ENCODE peak calls at places on chromosomes 12 and 14, in ten cellular contexts. One of them, this sample, is unnamed. For H3K36me3, the result is how much of the 10 kb centered on the place peaks cover.

GRCh38 chr12:121060149-121061001 is 21.3 kb upstream of the OASL start:
- DNase-seq in cardiac muscle cell: peak
- DNase-seq in tibial artery: no peak
- DNase-seq in psoas muscle: no peak
- DNase-seq in sigmoid colon: no peak
- DNase-seq in adipocyte: peak
- DNase-seq in brain microvascular endothelial cell: peak
- DNase-seq in heart left ventricle: no peak
- DNase-seq in ascending aorta: no peak
- DNase-seq in MM.1S: peak
- DNase-seq in this sample: no peak

GRCh38 chr12:120833849-120834248 is 70.3 kb downstream of the SPPL3 start:
- DNase-seq in cardiac muscle cell: peak
- DNase-seq in tibial artery: no peak
- DNase-seq in psoas muscle: no peak
- DNase-seq in sigmoid colon: no peak
- DNase-seq in adipocyte: no peak
- DNase-seq in brain microvascular endothelial cell: no peak
- DNase-seq in heart left ventricle: no peak
- DNase-seq in ascending aorta: no peak
- DNase-seq in MM.1S: peak
- DNase-seq in this sample: no peak

GRCh38 chr12:107148105-107148504 is 54.8 kb upstream of the CRY1 start:
- DNase-seq in cardiac muscle cell: no peak
- DNase-seq in tibial artery: no peak
- DNase-seq in psoas muscle: no peak
- DNase-seq in sigmoid colon: no peak
- DNase-seq in adipocyte: no peak
- DNase-seq in brain microvascular endothelial cell: no peak
- DNase-seq in heart left ventricle: no peak
- DNase-seq in ascending aorta: no peak
- DNase-seq in MM.1S: no peak
- DNase-seq in this sample: no peak

GRCh38 chr12:59381106-59381505 is 214.7 kb upstream of the SLC16A7 start:
- DNase-seq in cardiac muscle cell: no peak
- DNase-seq in tibial artery: no peak
- DNase-seq in psoas muscle: no peak
- DNase-seq in sigmoid colon: no peak
- DNase-seq in adipocyte: no peak
- DNase-seq in brain microvascular endothelial cell: no peak
- DNase-seq in heart left ventricle: no peak
- DNase-seq in ascending aorta: no peak
- DNase-seq in MM.1S: no peak
- DNase-seq in this sample: no peak

GRCh38 chr14:31657917-31658316 is 96.7 kb downstream of the NUBPL start:
- DNase-seq in cardiac muscle cell: no peak
- DNase-seq in tibial artery: no peak
- DNase-seq in psoas muscle: no peak
- DNase-seq in sigmoid colon: no peak
- DNase-seq in adipocyte: peak
- DNase-seq in brain microvascular endothelial cell: no peak
- DNase-seq in heart left ventricle: no peak
- DNase-seq in ascending aorta: no peak
- DNase-seq in MM.1S: no peak
- DNase-seq in this sample: no peak

GRCh38 chr12:56387152-56387551 is 24.5 kb upstream of the APOF start:
- DNase-seq in cardiac muscle cell: no peak
- DNase-seq in tibial artery: no peak
- DNase-seq in psoas muscle: no peak
- DNase-seq in sigmoid colon: no peak
- DNase-seq in adipocyte: peak
- DNase-seq in brain microvascular endothelial cell: peak
- DNase-seq in heart left ventricle: no peak
- DNase-seq in ascending aorta: no peak
- DNase-seq in MM.1S: no peak
- DNase-seq in this sample: no peak

GRCh38 chr14:45104571-45104970 is 20.7 kb downstream of the PRPF39 start:
- DNase-seq in cardiac muscle cell: no peak
- DNase-seq in tibial artery: no peak
- DNase-seq in psoas muscle: no peak
- DNase-seq in sigmoid colon: no peak
- DNase-seq in adipocyte: no peak
- DNase-seq in brain microvascular endothelial cell: no peak
- DNase-seq in heart left ventricle: no peak
- DNase-seq in ascending aorta: no peak
- DNase-seq in MM.1S: no peak
- DNase-seq in this sample: no peak

GRCh38 chr12:48958049-48958388 is 732 bp upstream of the ARF3 start:
- DNase-seq in cardiac muscle cell: no peak
- DNase-seq in tibial artery: no peak
- DNase-seq in psoas muscle: no peak
- DNase-seq in sigmoid colon: no peak
- DNase-seq in adipocyte: no peak
- DNase-seq in brain microvascular endothelial cell: no peak
- DNase-seq in heart left ventricle: no peak
- DNase-seq in ascending aorta: no peak
- DNase-seq in MM.1S: no peak
- DNase-seq in this sample: no peak

GRCh38 chr12:59452259-59452658 is 143.6 kb upstream of the SLC16A7 start:
- DNase-seq in cardiac muscle cell: no peak
- DNase-seq in tibial artery: no peak
- DNase-seq in psoas muscle: no peak
- DNase-seq in sigmoid colon: no peak
- DNase-seq in adipocyte: peak
- DNase-seq in brain microvascular endothelial cell: peak
- DNase-seq in heart left ventricle: no peak
- DNase-seq in ascending aorta: no peak
- DNase-seq in MM.1S: no peak
- DNase-seq in this sample: no peak

GRCh38 chr12:103020839-103021238 is 63.4 kb downstream of the ASCL1 start:
- DNase-seq in cardiac muscle cell: no peak
- DNase-seq in tibial artery: no peak
- DNase-seq in psoas muscle: no peak
- DNase-seq in sigmoid colon: no peak
- DNase-seq in adipocyte: no peak
- DNase-seq in brain microvascular endothelial cell: no peak
- DNase-seq in heart left ventricle: no peak
- DNase-seq in ascending aorta: no peak
- DNase-seq in MM.1S: peak
- DNase-seq in this sample: no peak

GRCh38 chr12:112908548-112908947 is 1.8 kb downstream of the OAS1 start:
- DNase-seq in cardiac muscle cell: no peak
- DNase-seq in tibial artery: no peak
- DNase-seq in psoas muscle: no peak
- DNase-seq in sigmoid colon: no peak
- DNase-seq in adipocyte: no peak
- DNase-seq in brain microvascular endothelial cell: no peak
- DNase-seq in heart left ventricle: no peak
- DNase-seq in ascending aorta: no peak
- DNase-seq in MM.1S: no peak
- DNase-seq in this sample: no peak

GRCh38 chr14:37142835-37143499 is 29.4 kb downstream of the SLC25A21 start:
- DNase-seq in cardiac muscle cell: peak
- DNase-seq in tibial artery: no peak
- DNase-seq in psoas muscle: no peak
- DNase-seq in sigmoid colon: no peak
- DNase-seq in adipocyte: peak
- DNase-seq in brain microvascular endothelial cell: peak
- DNase-seq in heart left ventricle: no peak
- DNase-seq in ascending aorta: no peak
- DNase-seq in MM.1S: no peak
- DNase-seq in this sample: no peak

GRCh38 chr12:77122236-77122635 is 56.9 kb upstream of the E2F7 start:
- DNase-seq in cardiac muscle cell: no peak
- DNase-seq in tibial artery: no peak
- DNase-seq in psoas muscle: no peak
- DNase-seq in sigmoid colon: no peak
- DNase-seq in adipocyte: peak
- DNase-seq in brain microvascular endothelial cell: peak
- DNase-seq in heart left ventricle: no peak
- DNase-seq in ascending aorta: no peak
- DNase-seq in MM.1S: no peak
- DNase-seq in this sample: peak

GRCh38 chr12:92384571-92384970 is 238.9 kb upstream of the BTG1 start:
- DNase-seq in cardiac muscle cell: no peak
- DNase-seq in tibial artery: no peak
- DNase-seq in psoas muscle: no peak
- DNase-seq in sigmoid colon: no peak
- DNase-seq in adipocyte: no peak
- DNase-seq in brain microvascular endothelial cell: no peak
- DNase-seq in heart left ventricle: no peak
- DNase-seq in ascending aorta: no peak
- DNase-seq in MM.1S: no peak
- DNase-seq in this sample: no peak

GRCh38 chr14:23030936-23031335 is 3.8 kb downstream of the PSMB5 start:
- DNase-seq in cardiac muscle cell: no peak
- DNase-seq in tibial artery: no peak
- DNase-seq in psoas muscle: no peak
- DNase-seq in sigmoid colon: no peak
- DNase-seq in adipocyte: no peak
- DNase-seq in brain microvascular endothelial cell: no peak
- DNase-seq in heart left ventricle: no peak
- DNase-seq in ascending aorta: no peak
- DNase-seq in MM.1S: no peak
- DNase-seq in this sample: no peak

GRCh38 chr12:57146092-57146491 is 1.3 kb downstream of the LRP1-AS start:
- DNase-seq in cardiac muscle cell: no peak
- DNase-seq in tibial artery: no peak
- DNase-seq in psoas muscle: no peak
- DNase-seq in sigmoid colon: no peak
- DNase-seq in adipocyte: peak
- DNase-seq in brain microvascular endothelial cell: no peak
- DNase-seq in heart left ventricle: no peak
- DNase-seq in ascending aorta: no peak
- DNase-seq in MM.1S: no peak
- DNase-seq in this sample: no peak

GRCh38 chr12:115440438-115440837 is 756.5 kb upstream of the TBX3 start:
- DNase-seq in cardiac muscle cell: no peak
- DNase-seq in tibial artery: no peak
- DNase-seq in psoas muscle: peak
- DNase-seq in sigmoid colon: no peak
- DNase-seq in adipocyte: peak
- DNase-seq in brain microvascular endothelial cell: peak
- DNase-seq in heart left ventricle: peak
- DNase-seq in ascending aorta: no peak
- DNase-seq in MM.1S: no peak
- DNase-seq in this sample: peak

GRCh38 chr12:106227641-106228319 is 20.0 kb downstream of the CKAP4 start:
- DNase-seq in cardiac muscle cell: no peak
- DNase-seq in tibial artery: no peak
- DNase-seq in psoas muscle: no peak
- DNase-seq in sigmoid colon: no peak
- DNase-seq in adipocyte: peak
- DNase-seq in brain microvascular endothelial cell: no peak
- DNase-seq in heart left ventricle: no peak
- DNase-seq in ascending aorta: no peak
- DNase-seq in MM.1S: no peak
- DNase-seq in this sample: peak

GRCh38 chr14:75392686-75393641 is 34.9 kb upstream of the JDP2 start:
- DNase-seq in cardiac muscle cell: no peak
- DNase-seq in tibial artery: no peak
- DNase-seq in psoas muscle: no peak
- DNase-seq in sigmoid colon: no peak
- DNase-seq in adipocyte: no peak
- DNase-seq in brain microvascular endothelial cell: no peak
- DNase-seq in heart left ventricle: no peak
- DNase-seq in ascending aorta: no peak
- DNase-seq in MM.1S: no peak
- DNase-seq in this sample: no peak

GRCh38 chr12:132641811-132642650 is 23.5 kb downstream of the P2RX2 start:
- DNase-seq in cardiac muscle cell: no peak
- DNase-seq in tibial artery: no peak
- DNase-seq in psoas muscle: no peak
- DNase-seq in sigmoid colon: no peak
- DNase-seq in adipocyte: no peak
- DNase-seq in brain microvascular endothelial cell: no peak
- DNase-seq in heart left ventricle: no peak
- DNase-seq in ascending aorta: no peak
- DNase-seq in MM.1S: no peak
- DNase-seq in this sample: no peak
- H3K36me3 ChIP-seq in cardiac muscle cell: under half
- H3K36me3 ChIP-seq in tibial artery: half or more
- H3K36me3 ChIP-seq in psoas muscle: half or more
- H3K36me3 ChIP-seq in sigmoid colon: under half
- H3K36me3 ChIP-seq in adipocyte: under half
- H3K36me3 ChIP-seq in brain microvascular endothelial cell: under half
- H3K36me3 ChIP-seq in heart left ventricle: under half
- H3K36me3 ChIP-seq in ascending aorta: half or more
- H3K36me3 ChIP-seq in MM.1S: under half
- H3K36me3 ChIP-seq in this sample: half or more

GRCh38 chr14:72864712-72865365 is 29.1 kb downstream of the DPF3 start:
- DNase-seq in cardiac muscle cell: no peak
- DNase-seq in tibial artery: no peak
- DNase-seq in psoas muscle: no peak
- DNase-seq in sigmoid colon: no peak
- DNase-seq in adipocyte: no peak
- DNase-seq in brain microvascular endothelial cell: peak
- DNase-seq in heart left ventricle: peak
- DNase-seq in ascending aorta: no peak
- DNase-seq in MM.1S: no peak
- DNase-seq in this sample: no peak
- H3K4me3 ChIP-seq in cardiac muscle cell: no peak
- H3K4me3 ChIP-seq in tibial artery: no peak
- H3K4me3 ChIP-seq in psoas muscle: no peak
- H3K4me3 ChIP-seq in sigmoid colon: no peak
- H3K4me3 ChIP-seq in adipocyte: no peak
- H3K4me3 ChIP-seq in brain microvascular endothelial cell: no peak
- H3K4me3 ChIP-seq in heart left ventricle: no peak
- H3K4me3 ChIP-seq in ascending aorta: no peak
- H3K4me3 ChIP-seq in MM.1S: no peak
- H3K4me3 ChIP-seq in this sample: no peak

DNA sequence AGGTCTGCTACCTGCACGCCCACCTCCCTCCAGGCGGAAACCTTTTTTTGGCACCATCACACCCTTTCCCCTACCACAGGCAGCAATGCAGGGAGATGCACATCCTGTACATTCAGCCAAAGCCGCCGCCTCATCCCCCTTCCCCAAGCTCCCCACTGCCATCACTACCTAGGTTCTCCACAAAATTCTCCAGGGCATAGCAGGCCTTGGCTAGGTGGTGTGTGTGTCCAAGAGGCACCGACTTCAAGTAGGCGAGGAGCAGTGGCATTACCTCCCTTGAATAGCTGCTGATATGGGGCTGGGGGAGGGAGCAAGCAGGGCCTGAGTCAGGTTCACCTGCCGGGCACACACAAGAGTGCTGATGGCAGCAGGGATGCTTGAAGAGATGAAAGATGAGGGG is 3.6 kb downstream of the IPO4 start:
- DNase-seq in cardiac muscle cell: no peak
- DNase-seq in tibial artery: no peak
- DNase-seq in psoas muscle: peak
- DNase-seq in sigmoid colon: no peak
- DNase-seq in adipocyte: no peak
- DNase-seq in brain microvascular endothelial cell: no peak
- DNase-seq in heart left ventricle: no peak
- DNase-seq in ascending aorta: no peak
- DNase-seq in MM.1S: no peak
- DNase-seq in this sample: no peak
- H3K36me3 ChIP-seq in cardiac muscle cell: under half
- H3K36me3 ChIP-seq in tibial artery: half or more
- H3K36me3 ChIP-seq in psoas muscle: half or more
- H3K36me3 ChIP-seq in sigmoid colon: under half
- H3K36me3 ChIP-seq in adipocyte: half or more
- H3K36me3 ChIP-seq in brain microvascular endothelial cell: half or more
- H3K36me3 ChIP-seq in heart left ventricle: under half
- H3K36me3 ChIP-seq in ascending aorta: half or more
- H3K36me3 ChIP-seq in MM.1S: under half
- H3K36me3 ChIP-seq in this sample: half or more

GRCh38 chr12:62586850-62587249 is 120.2 kb downstream of the MON2 start:
- DNase-seq in cardiac muscle cell: no peak
- DNase-seq in tibial artery: no peak
- DNase-seq in psoas muscle: no peak
- DNase-seq in sigmoid colon: no peak
- DNase-seq in adipocyte: peak
- DNase-seq in brain microvascular endothelial cell: peak
- DNase-seq in heart left ventricle: no peak
- DNase-seq in ascending aorta: no peak
- DNase-seq in MM.1S: no peak
- DNase-seq in this sample: no peak
- H3K4me3 ChIP-seq in cardiac muscle cell: no peak
- H3K4me3 ChIP-seq in tibial artery: no peak
- H3K4me3 ChIP-seq in psoas muscle: no peak
- H3K4me3 ChIP-seq in sigmoid colon: no peak
- H3K4me3 ChIP-seq in adipocyte: no peak
- H3K4me3 ChIP-seq in brain microvascular endothelial cell: no peak
- H3K4me3 ChIP-seq in heart left ventricle: no peak
- H3K4me3 ChIP-seq in ascending aorta: no peak
- H3K4me3 ChIP-seq in MM.1S: no peak
- H3K4me3 ChIP-seq in this sample: no peak

This sample was measured in RWPE2.